ENCODE peak calls at places on chromosomes 7 and 10, in four cellular contexts. R is breast epithelium, D is kidney epithelial cell, W is foreskin fibroblast. Y is an unnamed sample.

GRCh38 chr7:3455826-3456444 is 154.9 kb downstream of the SDK1 start:
- DNase-seq in W (peak), R (no peak), D (no peak), Y (no peak)

GRCh38 chr10:81000781-81001180 is 463.1 kb downstream of the SH2D4B start:
- DNase-seq in D (no peak), W (no peak), R (no peak), Y (no peak)

GRCh38 chr7:111855161-111855841 is 293.0 kb upstream of the IMMP2L start:
- DNase-seq in R (no peak), D (peak), W (peak), Y (no peak)

GRCh38 chr10:43440782-43441134 is 3.8 kb downstream of the ZNF487 start:
- DNase-seq in D (no peak), W (no peak), R (no peak), Y (no peak)

GRCh38 chr7:108083980-108084379 is 46.2 kb downstream of the LAMB4 start:
- DNase-seq in R (no peak), W (peak), D (no peak), Y (no peak)

GRCh38 chr10:100826983-100827818 is 81.8 kb downstream of the PAX2 start:
- DNase-seq in W (no peak), D (no peak), R (no peak), Y (no peak)

GRCh38 chr7:151207796-151208195 is 2.5 kb downstream of the H2BK1 start:
- DNase-seq in D (no peak), R (no peak), W (no peak), Y (no peak)

GRCh38 chr10:32888161-32888927 is 69.7 kb downstream of the ITGB1 start:
- DNase-seq in W (no peak), R (no peak), D (no peak), Y (no peak)

GRCh38 chr7:22477262-22477661 is 22.7 kb downstream of the STEAP1B start:
- DNase-seq in R (no peak), W (no peak), D (no peak), Y (no peak)

GRCh38 chr10:1544929-1545328 is 192.4 kb downstream of the ADARB2 start:
- DNase-seq in R (no peak), W (no peak), D (no peak), Y (no peak)

GRCh38 chr7:106887376-106887775 is 22.3 kb downstream of the PIK3CG start:
- DNase-seq in R (no peak), D (no peak), W (no peak), Y (no peak)

GRCh38 chr7:92832623-92833023 is 3.8 kb downstream of the CDK6 start:
- DNase-seq in W (no peak), R (no peak), D (no peak), Y (no peak)

GRCh38 chr7:14902589-14902963 is at the start of gene DGKB:
- DNase-seq in D (no peak), R (no peak), W (peak), Y (peak)

GRCh38 chr10:105837951-105838350 is 1196.9 kb downstream of the SORCS3 start:
- DNase-seq in R (no peak), W (peak), D (peak), Y (no peak)
- H3K4me3 ChIP-seq in R (peak), W (peak), D (peak), Y (peak)

GRCh38 chr7:142767451-142767850 is 3.3 kb upstream of the PRSS2 start:
- DNase-seq in W (no peak), R (no peak), D (no peak), Y (no peak)
- H3K4me3 ChIP-seq in W (no peak), R (no peak), D (no peak), Y (no peak)

DNA sequence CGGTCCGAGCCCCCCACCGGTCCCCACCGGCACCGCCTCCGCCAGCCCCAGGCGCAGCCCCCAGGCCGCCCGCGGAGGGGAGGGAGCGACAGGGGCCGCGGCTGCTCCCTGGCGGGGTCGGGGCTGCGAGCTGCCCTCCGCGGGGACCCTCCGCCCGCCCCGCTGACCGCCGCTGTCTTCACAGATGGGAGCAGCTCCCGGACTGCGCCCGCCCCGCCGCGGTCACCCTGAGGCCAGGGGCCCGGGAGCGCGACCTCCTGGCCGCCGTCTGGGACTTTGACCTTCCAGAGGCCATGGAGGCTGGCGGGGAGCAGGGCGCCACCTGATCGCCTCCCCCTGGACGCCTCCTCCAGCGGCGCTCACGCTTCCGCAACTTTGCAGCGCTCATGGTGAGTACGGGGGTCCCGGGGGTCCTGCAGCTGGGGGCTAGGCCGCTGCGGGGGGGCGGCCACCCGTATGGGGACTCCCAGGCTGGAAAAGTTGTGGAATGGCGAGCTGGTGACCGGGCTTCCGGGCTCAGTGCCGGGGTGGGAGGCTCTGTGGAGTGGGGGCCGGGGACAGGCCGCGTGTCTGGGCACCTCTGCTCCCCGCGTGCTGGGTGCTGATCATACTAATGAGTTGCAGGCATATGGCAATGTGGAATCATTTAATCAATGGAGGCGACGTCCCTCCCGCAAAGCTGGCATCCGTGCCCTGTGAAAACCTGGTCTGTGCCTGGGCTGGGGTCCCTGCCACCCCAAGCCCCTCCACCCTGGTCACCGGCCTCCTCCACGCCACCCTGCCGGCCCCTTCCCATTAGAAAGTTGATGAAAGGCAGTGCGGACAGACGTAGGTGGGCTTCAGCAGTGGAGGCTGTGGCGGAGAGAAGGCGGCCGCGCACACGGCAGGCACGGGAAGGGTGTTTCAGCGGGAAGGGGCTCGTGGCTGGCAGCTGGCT is 1.1 kb downstream of the ADGRA1 start:
- DNase-seq in D (no peak), R (no peak), W (no peak), Y (no peak)
- H3K4me3 ChIP-seq in D (no peak), R (no peak), W (no peak), Y (no peak)

DNA sequence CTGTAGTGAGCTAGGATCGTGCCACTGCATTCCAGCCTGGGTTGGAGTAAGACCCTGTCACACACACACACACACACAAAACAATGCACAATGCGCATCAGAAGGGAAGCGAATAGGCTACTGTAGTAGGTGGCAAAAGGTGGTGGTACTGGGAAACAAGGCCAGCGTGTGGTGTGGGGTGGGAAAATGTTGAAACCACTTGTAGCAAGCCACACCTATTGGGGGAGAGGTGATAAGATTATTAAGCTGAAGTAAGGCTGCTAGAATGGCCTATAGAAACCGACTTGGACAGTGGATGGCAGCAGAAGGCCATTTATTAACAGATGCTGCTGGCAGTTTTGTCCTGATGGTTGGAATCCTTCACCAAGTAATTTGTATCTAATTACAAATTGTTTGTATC is 7.2 kb upstream of the CHCHD1 start:
- DNase-seq in R (no peak), D (no peak), W (peak), Y (no peak)
- H3K4me3 ChIP-seq in R (peak), D (no peak), W (peak), Y (peak)

GRCh38 chr7:50310361-50310760 is 5.8 kb downstream of the IKZF1 start:
- DNase-seq in D (no peak), W (no peak), R (no peak), Y (no peak)

GRCh38 chr7:50308301-50309129 is 4.0 kb downstream of the IKZF1 start:
- DNase-seq in W (no peak), D (no peak), R (no peak), Y (no peak)

GRCh38 chr7:50309130-50309478 is 4.6 kb downstream of the IKZF1 start:
- DNase-seq in R (no peak), W (no peak), D (no peak), Y (no peak)

GRCh38 chr7:50307368-50308012 is 3.0 kb downstream of the IKZF1 start:
- DNase-seq in R (no peak), W (no peak), D (no peak), Y (no peak)

DNA sequence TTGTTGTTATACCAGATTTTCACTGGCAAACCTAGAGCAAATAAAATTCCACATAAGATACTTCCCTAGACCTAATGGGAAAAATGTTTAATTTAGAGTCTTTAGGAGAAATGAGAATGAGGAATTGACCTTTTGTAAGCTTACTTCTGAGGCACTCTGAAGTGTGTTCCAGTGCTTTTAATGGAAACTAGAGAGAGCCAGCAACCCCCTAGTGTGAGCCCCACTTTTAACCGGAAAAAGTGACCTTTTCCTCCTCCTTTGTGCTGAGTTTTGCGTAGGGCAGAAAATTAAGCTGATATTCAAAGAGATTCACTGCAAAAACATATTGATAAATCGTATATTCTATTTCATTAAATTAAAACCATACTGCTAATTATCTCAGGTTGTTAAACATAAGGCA is 5.2 kb downstream of the IKZF1 start:
- DNase-seq in D (no peak), W (no peak), R (no peak), Y (no peak)
- H3K4me3 ChIP-seq in D (no peak), W (no peak), R (no peak), Y (no peak)

DNA sequence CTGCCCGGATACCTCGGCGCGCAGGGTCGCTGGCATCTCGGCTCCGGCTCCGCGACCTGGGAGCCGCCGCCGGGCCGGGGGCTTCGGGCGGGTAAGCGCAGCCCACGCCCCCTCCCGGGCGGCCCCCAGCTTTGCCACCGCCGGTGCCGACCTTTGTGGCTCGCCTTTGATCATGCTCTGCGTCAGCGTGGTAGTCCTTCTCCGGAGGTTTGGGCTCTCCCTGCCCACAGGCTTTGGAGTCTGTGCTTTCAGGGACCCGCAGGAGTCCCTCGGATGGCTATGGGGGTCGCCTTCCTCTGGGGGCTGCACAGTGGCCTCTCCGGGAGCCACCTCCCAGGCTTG is 7.3 kb downstream of the ATP6V1F start:
- DNase-seq in W (no peak), R (no peak), D (no peak), Y (no peak)
- H3K4me3 ChIP-seq in W (no peak), R (peak), D (peak), Y (peak)